ENCODE peak calls at places on chromosomes 2 and 18, in six cellular contexts. One of them, this sample, is unnamed.

GRCh38 chr18:44098551-44099098 is 582.1 kb upstream of the SETBP1 start:
- DNase-seq in DND-41: no peak
- DNase-seq in NB4: peak
- DNase-seq in EH: peak
- DNase-seq in T-helper 2 cell: no peak
- DNase-seq in HFF-Myc: no peak
- DNase-seq in this sample: peak

GRCh38 chr2:23385748-23386421 is 906 bp downstream of the KLHL29 start:
- DNase-seq in DND-41: no peak
- DNase-seq in NB4: no peak
- DNase-seq in EH: peak
- DNase-seq in T-helper 2 cell: peak
- DNase-seq in HFF-Myc: no peak
- DNase-seq in this sample: peak

GRCh38 chr2:68920481-68921170 is 32.1 kb downstream of the GKN2 start:
- DNase-seq in DND-41: no peak
- DNase-seq in NB4: no peak
- DNase-seq in EH: no peak
- DNase-seq in T-helper 2 cell: no peak
- DNase-seq in HFF-Myc: no peak
- DNase-seq in this sample: no peak

GRCh38 chr2:124796647-124797437 is 771.8 kb downstream of the CNTNAP5 start:
- DNase-seq in DND-41: no peak
- DNase-seq in NB4: no peak
- DNase-seq in EH: peak
- DNase-seq in T-helper 2 cell: no peak
- DNase-seq in HFF-Myc: no peak
- DNase-seq in this sample: no peak

GRCh38 chr2:127626175-127626574 is 19.8 kb upstream of the GPR17 start:
- DNase-seq in DND-41: no peak
- DNase-seq in NB4: no peak
- DNase-seq in EH: peak
- DNase-seq in T-helper 2 cell: no peak
- DNase-seq in HFF-Myc: no peak
- DNase-seq in this sample: no peak

GRCh38 chr2:126399001-126399400 is 257.0 kb upstream of the GYPC start:
- DNase-seq in DND-41: peak
- DNase-seq in NB4: peak
- DNase-seq in EH: no peak
- DNase-seq in T-helper 2 cell: peak
- DNase-seq in HFF-Myc: no peak
- DNase-seq in this sample: no peak

GRCh38 chr2:6654279-6654678 is 211.4 kb downstream of the CMPK2 start:
- DNase-seq in DND-41: no peak
- DNase-seq in NB4: no peak
- DNase-seq in EH: no peak
- DNase-seq in T-helper 2 cell: no peak
- DNase-seq in HFF-Myc: no peak
- DNase-seq in this sample: no peak

GRCh38 chr2:231211461-231211860 is 13.0 kb downstream of the ARMC9 start:
- DNase-seq in DND-41: no peak
- DNase-seq in NB4: no peak
- DNase-seq in EH: no peak
- DNase-seq in T-helper 2 cell: no peak
- DNase-seq in HFF-Myc: no peak
- DNase-seq in this sample: no peak

GRCh38 chr2:235505210-235505741 is 11.4 kb downstream of the AGAP1 start:
- DNase-seq in DND-41: no peak
- DNase-seq in NB4: no peak
- DNase-seq in EH: no peak
- DNase-seq in T-helper 2 cell: no peak
- DNase-seq in HFF-Myc: no peak
- DNase-seq in this sample: no peak

GRCh38 chr18:8684577-8684976 is 20.8 kb upstream of the MTCL1 start:
- DNase-seq in DND-41: no peak
- DNase-seq in NB4: no peak
- DNase-seq in EH: no peak
- DNase-seq in T-helper 2 cell: no peak
- DNase-seq in HFF-Myc: no peak
- DNase-seq in this sample: no peak

GRCh38 chr2:70516596-70516995 is 37.0 kb downstream of the TGFA start:
- DNase-seq in DND-41: no peak
- DNase-seq in NB4: peak
- DNase-seq in EH: peak
- DNase-seq in T-helper 2 cell: no peak
- DNase-seq in HFF-Myc: no peak
- DNase-seq in this sample: no peak

GRCh38 chr2:10042301-10043161 is 819 bp upstream of the KLF11 start:
- DNase-seq in DND-41: no peak
- DNase-seq in NB4: no peak
- DNase-seq in EH: peak
- DNase-seq in T-helper 2 cell: peak
- DNase-seq in HFF-Myc: no peak
- DNase-seq in this sample: peak

GRCh38 chr2:36468463-36469266 is 113.1 kb downstream of the CRIM1 start:
- DNase-seq in DND-41: no peak
- DNase-seq in NB4: no peak
- DNase-seq in EH: peak
- DNase-seq in T-helper 2 cell: no peak
- DNase-seq in HFF-Myc: no peak
- DNase-seq in this sample: no peak

GRCh38 chr2:162473-163135 is 101.2 kb downstream of the SH3YL1 start:
- DNase-seq in DND-41: no peak
- DNase-seq in NB4: no peak
- DNase-seq in EH: no peak
- DNase-seq in T-helper 2 cell: no peak
- DNase-seq in HFF-Myc: no peak
- DNase-seq in this sample: no peak

GRCh38 chr2:15748736-15749323 is 157.2 kb downstream of the DDX1 start:
- DNase-seq in DND-41: peak
- DNase-seq in NB4: peak
- DNase-seq in EH: peak
- DNase-seq in T-helper 2 cell: peak
- DNase-seq in HFF-Myc: no peak
- DNase-seq in this sample: peak

GRCh38 chr2:64214281-64215115 is 70.3 kb upstream of the PELI1 start:
- DNase-seq in DND-41: no peak
- DNase-seq in NB4: no peak
- DNase-seq in EH: no peak
- DNase-seq in T-helper 2 cell: peak
- DNase-seq in HFF-Myc: no peak
- DNase-seq in this sample: no peak

GRCh38 chr2:179768765-179769164 is 92.6 kb downstream of the ZNF385B start:
- DNase-seq in DND-41: no peak
- DNase-seq in NB4: no peak
- DNase-seq in EH: peak
- DNase-seq in T-helper 2 cell: no peak
- DNase-seq in HFF-Myc: no peak
- DNase-seq in this sample: no peak

GRCh38 chr2:173972636-173973035 is 7.5 kb upstream of the SP3 start:
- DNase-seq in DND-41: no peak
- DNase-seq in NB4: no peak
- DNase-seq in EH: peak
- DNase-seq in T-helper 2 cell: no peak
- DNase-seq in HFF-Myc: no peak
- DNase-seq in this sample: no peak

GRCh38 chr18:74840492-74841167 is 243.0 kb downstream of the ZNF407 start:
- DNase-seq in DND-41: no peak
- DNase-seq in NB4: no peak
- DNase-seq in EH: peak
- DNase-seq in T-helper 2 cell: peak
- DNase-seq in HFF-Myc: peak
- DNase-seq in this sample: no peak

GRCh38 chr18:79964330-79965118 is at the start of gene HSBP1L1:
- DNase-seq in DND-41: no peak
- DNase-seq in NB4: no peak
- DNase-seq in EH: peak
- DNase-seq in T-helper 2 cell: peak
- DNase-seq in HFF-Myc: no peak
- DNase-seq in this sample: peak

GRCh38 chr18:28189400-28190239 is 12.7 kb upstream of the CDH2 start:
- DNase-seq in DND-41: peak
- DNase-seq in NB4: peak
- DNase-seq in EH: peak
- DNase-seq in T-helper 2 cell: peak
- DNase-seq in HFF-Myc: no peak
- DNase-seq in this sample: peak

GRCh38 chr2:231671617-231672350 is 36.5 kb upstream of the PTMA start:
- DNase-seq in DND-41: no peak
- DNase-seq in NB4: no peak
- DNase-seq in EH: no peak
- DNase-seq in T-helper 2 cell: no peak
- DNase-seq in HFF-Myc: no peak
- DNase-seq in this sample: no peak

GRCh38 chr2:18630101-18630500 is 40.7 kb upstream of the NT5C1B start:
- DNase-seq in DND-41: no peak
- DNase-seq in NB4: no peak
- DNase-seq in EH: peak
- DNase-seq in T-helper 2 cell: no peak
- DNase-seq in HFF-Myc: peak
- DNase-seq in this sample: no peak

GRCh38 chr2:23788100-23788499 is 138.8 kb downstream of the ATAD2B start:
- DNase-seq in DND-41: no peak
- DNase-seq in NB4: peak
- DNase-seq in EH: no peak
- DNase-seq in T-helper 2 cell: peak
- DNase-seq in HFF-Myc: no peak
- DNase-seq in this sample: no peak

GRCh38 chr2:79723830-79724229 is 211.0 kb downstream of the CTNNA2 start:
- DNase-seq in DND-41: no peak
- DNase-seq in NB4: no peak
- DNase-seq in EH: peak
- DNase-seq in T-helper 2 cell: no peak
- DNase-seq in HFF-Myc: peak
- DNase-seq in this sample: no peak

GRCh38 chr18:77114564-77115391 is 17.8 kb downstream of the MBP start:
- DNase-seq in DND-41: peak
- DNase-seq in NB4: peak
- DNase-seq in EH: peak
- DNase-seq in T-helper 2 cell: no peak
- DNase-seq in HFF-Myc: no peak
- DNase-seq in this sample: no peak

GRCh38 chr2:196718796-196719564 is 79.5 kb downstream of the CCDC150 start:
- DNase-seq in DND-41: no peak
- DNase-seq in NB4: peak
- DNase-seq in EH: peak
- DNase-seq in T-helper 2 cell: no peak
- DNase-seq in HFF-Myc: peak
- DNase-seq in this sample: peak

GRCh38 chr2:95526360-95527341 is 42.1 kb upstream of the TRIM43B start:
- DNase-seq in DND-41: no peak
- DNase-seq in NB4: no peak
- DNase-seq in EH: peak
- DNase-seq in T-helper 2 cell: peak
- DNase-seq in HFF-Myc: peak
- DNase-seq in this sample: no peak

GRCh38 chr2:8796878-8797550 is 40.4 kb downstream of the KIDINS220 start:
- DNase-seq in DND-41: no peak
- DNase-seq in NB4: no peak
- DNase-seq in EH: no peak
- DNase-seq in T-helper 2 cell: peak
- DNase-seq in HFF-Myc: no peak
- DNase-seq in this sample: no peak

GRCh38 chr2:40367652-40368051 is 84.2 kb downstream of the SLC8A1 start:
- DNase-seq in DND-41: no peak
- DNase-seq in NB4: no peak
- DNase-seq in EH: peak
- DNase-seq in T-helper 2 cell: no peak
- DNase-seq in HFF-Myc: no peak
- DNase-seq in this sample: no peak

GRCh38 chr2:120637847-120638246 is 97.8 kb upstream of the GLI2 start:
- DNase-seq in DND-41: no peak
- DNase-seq in NB4: no peak
- DNase-seq in EH: no peak
- DNase-seq in T-helper 2 cell: no peak
- DNase-seq in HFF-Myc: no peak
- DNase-seq in this sample: no peak

GRCh38 chr2:31420936-31421335 is 6.4 kb upstream of the XDH start:
- DNase-seq in DND-41: no peak
- DNase-seq in NB4: no peak
- DNase-seq in EH: peak
- DNase-seq in T-helper 2 cell: no peak
- DNase-seq in HFF-Myc: no peak
- DNase-seq in this sample: no peak

GRCh38 chr2:233414777-233415570 is 60.7 kb downstream of the DGKD start:
- DNase-seq in DND-41: no peak
- DNase-seq in NB4: no peak
- DNase-seq in EH: peak
- DNase-seq in T-helper 2 cell: peak
- DNase-seq in HFF-Myc: no peak
- DNase-seq in this sample: no peak

GRCh38 chr2:84782717-84783442 is 98.0 kb downstream of the TRABD2A start:
- DNase-seq in DND-41: no peak
- DNase-seq in NB4: no peak
- DNase-seq in EH: peak
- DNase-seq in T-helper 2 cell: peak
- DNase-seq in HFF-Myc: no peak
- DNase-seq in this sample: no peak

GRCh38 chr2:11658208-11658607 is 11.8 kb downstream of the NTSR2 start:
- DNase-seq in DND-41: no peak
- DNase-seq in NB4: no peak
- DNase-seq in EH: no peak
- DNase-seq in T-helper 2 cell: no peak
- DNase-seq in HFF-Myc: no peak
- DNase-seq in this sample: no peak

GRCh38 chr2:38709515-38710194 is 41.5 kb downstream of the SRSF7 start:
- DNase-seq in DND-41: peak
- DNase-seq in NB4: no peak
- DNase-seq in EH: no peak
- DNase-seq in T-helper 2 cell: peak
- DNase-seq in HFF-Myc: no peak
- DNase-seq in this sample: no peak

GRCh38 chr2:120833127-120833675 is 97.5 kb downstream of the GLI2 start:
- DNase-seq in DND-41: no peak
- DNase-seq in NB4: no peak
- DNase-seq in EH: no peak
- DNase-seq in T-helper 2 cell: no peak
- DNase-seq in HFF-Myc: no peak
- DNase-seq in this sample: no peak

GRCh38 chr18:49898421-49898820 is 85.1 kb upstream of the ACAA2 start:
- DNase-seq in DND-41: peak
- DNase-seq in NB4: peak
- DNase-seq in EH: peak
- DNase-seq in T-helper 2 cell: peak
- DNase-seq in HFF-Myc: peak
- DNase-seq in this sample: peak

GRCh38 chr18:49170145-49170544 is 219.4 kb upstream of the SMAD7 start:
- DNase-seq in DND-41: no peak
- DNase-seq in NB4: no peak
- DNase-seq in EH: no peak
- DNase-seq in T-helper 2 cell: no peak
- DNase-seq in HFF-Myc: no peak
- DNase-seq in this sample: no peak

GRCh38 chr2:240149943-240150784 is 9.7 kb upstream of the OTOS start:
- DNase-seq in DND-41: peak
- DNase-seq in NB4: peak
- DNase-seq in EH: peak
- DNase-seq in T-helper 2 cell: peak
- DNase-seq in HFF-Myc: no peak
- DNase-seq in this sample: peak

This sample was measured in HEK293T.